ENCODE peak calls at places on chromosomes 11 and 22, in nine cellular contexts. M, U, O, A, Z, E, T, Y and P are unnamed samples.

GRCh38 chr11:102971766-102972165 is 16.2 kb upstream of the MMP13 start:
- DNase-seq in M (no peak), U (no peak), O (no peak), A (no peak), Z (no peak), E (peak), T (no peak), Y (no peak), P (no peak)

GRCh38 chr22:34004058-34004457 is 83.8 kb upstream of the LARGE1 start:
- DNase-seq in M (no peak), U (no peak), O (no peak), A (no peak), Z (no peak), E (no peak), T (no peak), Y (no peak), P (no peak)

GRCh38 chr11:28092786-28093185 is 15.2 kb downstream of the KIF18A start:
- DNase-seq in M (no peak), U (no peak), O (no peak), A (no peak), Z (no peak), E (no peak), T (no peak), Y (no peak), P (no peak)

GRCh38 chr11:120172054-120172881 is 34.4 kb upstream of the TRIM29 start:
- DNase-seq in M (no peak), U (peak), O (peak), A (no peak), Z (peak), E (peak), T (peak), Y (no peak), P (peak)

GRCh38 chr11:134037093-134037908 is 31.6 kb upstream of the JAM3 start:
- DNase-seq in M (no peak), U (peak), O (peak), A (peak), Z (peak), E (peak), T (no peak), Y (no peak), P (peak)

GRCh38 chr11:46446343-46446751 is 54.8 kb upstream of the CHRM4 start:
- DNase-seq in M (no peak), U (peak), O (no peak), A (peak), Z (no peak), E (no peak), T (no peak), Y (no peak), P (no peak)

GRCh38 chr11:96200243-96200642 is 142.8 kb downstream of the MAML2 start:
- DNase-seq in M (no peak), U (peak), O (no peak), A (peak), Z (no peak), E (peak), T (no peak), Y (peak), P (no peak)

GRCh38 chr11:119683783-119684182 is 45.2 kb downstream of the NECTIN1 start:
- DNase-seq in M (no peak), U (no peak), O (no peak), A (no peak), Z (no peak), E (no peak), T (no peak), Y (no peak), P (no peak)

GRCh38 chr22:49996192-49996531 is 16.4 kb downstream of the IL17REL start:
- DNase-seq in M (no peak), U (no peak), O (peak), A (no peak), Z (no peak), E (no peak), T (no peak), Y (no peak), P (no peak)

GRCh38 chr11:67445515-67445914 is 2.2 kb upstream of the CORO1B start:
- DNase-seq in M (no peak), U (no peak), O (no peak), A (no peak), Z (no peak), E (no peak), T (no peak), Y (no peak), P (no peak)

GRCh38 chr11:111355101-111355500 is 24.0 kb downstream of the POU2AF1 start:
- DNase-seq in M (no peak), U (no peak), O (no peak), A (no peak), Z (no peak), E (no peak), T (no peak), Y (no peak), P (no peak)

GRCh38 chr11:44622721-44623258 is 57.3 kb downstream of the CD82 start:
- DNase-seq in M (no peak), U (no peak), O (no peak), A (no peak), Z (no peak), E (no peak), T (no peak), Y (no peak), P (no peak)

GRCh38 chr11:844693-845644 is 2.3 kb downstream of the TSPAN4 start:
- DNase-seq in M (no peak), U (peak), O (no peak), A (peak), Z (peak), E (peak), T (peak), Y (no peak), P (peak)

GRCh38 chr22:30263883-30264282 is 2.8 kb downstream of the OSM start:
- DNase-seq in M (no peak), U (no peak), O (no peak), A (no peak), Z (no peak), E (no peak), T (no peak), Y (no peak), P (no peak)

GRCh38 chr11:98495016-98495415 is 525.7 kb upstream of the CNTN5 start:
- DNase-seq in M (no peak), U (no peak), O (no peak), A (no peak), Z (no peak), E (no peak), T (no peak), Y (no peak), P (no peak)

GRCh38 chr11:1435820-1436467 is 46.2 kb downstream of the BRSK2 start:
- DNase-seq in M (no peak), U (no peak), O (no peak), A (no peak), Z (no peak), E (no peak), T (no peak), Y (no peak), P (no peak)

GRCh38 chr11:73242291-73243092 is 24.4 kb downstream of the P2RY2 start:
- DNase-seq in M (peak), U (peak), O (peak), A (peak), Z (peak), E (peak), T (peak), Y (no peak), P (peak)

GRCh38 chr11:120520091-120520822 is 8.7 kb downstream of the GRIK4 start:
- DNase-seq in M (no peak), U (no peak), O (no peak), A (no peak), Z (no peak), E (no peak), T (no peak), Y (no peak), P (no peak)

GRCh38 chr22:19853879-19854777 is 546 bp downstream of the GNB1L start:
- DNase-seq in M (no peak), U (no peak), O (peak), A (no peak), Z (no peak), E (peak), T (peak), Y (no peak), P (no peak)

GRCh38 chr11:132541794-132542193 is 990.5 kb downstream of the OPCML start:
- DNase-seq in M (no peak), U (no peak), O (no peak), A (no peak), Z (no peak), E (no peak), T (no peak), Y (no peak), P (no peak)

GRCh38 chr11:57980201-57980600 is 43.5 kb upstream of the OR9Q1 start:
- DNase-seq in M (no peak), U (no peak), O (no peak), A (no peak), Z (no peak), E (no peak), T (no peak), Y (no peak), P (no peak)

GRCh38 chr11:1158681-1159525 is 1.1 kb downstream of the MUC5AC start:
- DNase-seq in M (no peak), U (no peak), O (no peak), A (no peak), Z (peak), E (no peak), T (no peak), Y (no peak), P (no peak)

GRCh38 chr11:83002047-83002446 is 69.7 kb downstream of the RAB30 start:
- DNase-seq in M (no peak), U (no peak), O (no peak), A (no peak), Z (peak), E (no peak), T (no peak), Y (no peak), P (no peak)

GRCh38 chr22:28538922-28539321 is 140.7 kb downstream of the TTC28 start:
- DNase-seq in M (no peak), U (no peak), O (no peak), A (no peak), Z (no peak), E (no peak), T (no peak), Y (no peak), P (no peak)

GRCh38 chr11:117273550-117274289 is 17.4 kb upstream of the BACE1-AS start:
- DNase-seq in M (no peak), U (no peak), O (no peak), A (peak), Z (no peak), E (peak), T (peak), Y (peak), P (peak)

GRCh38 chr22:17368144-17368726 is 1.0 kb upstream of the CECR2 start:
- DNase-seq in M (no peak), U (no peak), O (no peak), A (no peak), Z (no peak), E (no peak), T (no peak), Y (no peak), P (no peak)

GRCh38 chr11:134120143-134120850 is 51.4 kb downstream of the JAM3 start:
- DNase-seq in M (no peak), U (peak), O (no peak), A (peak), Z (peak), E (peak), T (no peak), Y (peak), P (no peak)

GRCh38 chr11:83051760-83052671 is 19.7 kb downstream of the RAB30 start:
- DNase-seq in M (no peak), U (peak), O (no peak), A (peak), Z (peak), E (peak), T (peak), Y (peak), P (no peak)

GRCh38 chr22:49349181-49349835 is 478.4 kb downstream of the BRD1 start:
- DNase-seq in M (no peak), U (no peak), O (no peak), A (no peak), Z (no peak), E (no peak), T (no peak), Y (no peak), P (no peak)